ENCODE peak calls at places on chromosome 21, in seven cellular contexts. T, Y, M, P, Z, X and V are unnamed samples.

GRCh38 chr21:28252923-28253322 is 739.8 kb downstream of the LTN1 start:
- DNase-seq in X (no peak), T (no peak), Y (no peak), Z (no peak), M (no peak), P (no peak), V (no peak)

GRCh38 chr21:31667639-31668038 is 8.1 kb downstream of the SOD1 start:
- DNase-seq in Y (no peak), P (no peak), M (no peak), T (no peak), X (no peak), Z (no peak), V (no peak)

GRCh38 chr21:38170283-38170682 is 86.5 kb upstream of the KCNJ15 start:
- DNase-seq in Z (peak), T (no peak), Y (peak), M (no peak), X (peak), P (no peak), V (no peak)

GRCh38 chr21:36297938-36298572 is 21.9 kb upstream of the MORC3 start:
- DNase-seq in Y (peak), M (peak), Z (peak), P (no peak), T (peak), X (peak), V (no peak)

GRCh38 chr21:28069446-28069845 is 923.2 kb downstream of the LTN1 start:
- DNase-seq in Z (no peak), T (no peak), X (no peak), M (no peak), P (peak), Y (no peak), V (no peak)

GRCh38 chr21:44485254-44485793 is 30.0 kb downstream of the LRRC3 start:
- DNase-seq in X (peak), M (no peak), Y (peak), Z (no peak), T (no peak), P (no peak), V (no peak)

GRCh38 chr21:26946744-26947446 is 20.0 kb downstream of the ADAMTS5 start:
- DNase-seq in P (no peak), Y (no peak), Z (no peak), T (no peak), M (no peak), X (no peak), V (no peak)

GRCh38 chr21:20996421-20997307 is 1.5 kb upstream of the NCAM2 start:
- DNase-seq in M (no peak), T (no peak), Y (no peak), P (no peak), Z (no peak), X (no peak), V (no peak)

GRCh38 chr21:33362044-33362555 is 37.3 kb downstream of the IFNAR1 start:
- DNase-seq in Y (no peak), X (no peak), T (no peak), P (no peak), M (peak), Z (peak), V (no peak)

GRCh38 chr21:34668803-34669148 is at the start of gene CLIC6:
- DNase-seq in P (no peak), T (no peak), M (no peak), X (no peak), Y (no peak), Z (no peak), V (no peak)

GRCh38 chr21:37769656-37770055 is 146.6 kb downstream of the KCNJ6 start:
- DNase-seq in M (no peak), T (no peak), X (no peak), Y (no peak), Z (no peak), P (no peak), V (no peak)

GRCh38 chr21:35565204-35565611 is 495.1 kb downstream of the SETD4 start:
- DNase-seq in T (peak), M (no peak), Z (no peak), X (peak), P (no peak), Y (peak), V (no peak)

GRCh38 chr21:34669149-34669879 is 520 bp downstream of the CLIC6 start:
- DNase-seq in Y (no peak), Z (no peak), M (no peak), X (no peak), T (no peak), P (no peak), V (no peak)

GRCh38 chr21:37631319-37632117 is 264.9 kb downstream of the DYRK1A start:
- DNase-seq in M (no peak), Y (no peak), X (no peak), P (no peak), Z (peak), T (no peak), V (no peak)

DNA sequence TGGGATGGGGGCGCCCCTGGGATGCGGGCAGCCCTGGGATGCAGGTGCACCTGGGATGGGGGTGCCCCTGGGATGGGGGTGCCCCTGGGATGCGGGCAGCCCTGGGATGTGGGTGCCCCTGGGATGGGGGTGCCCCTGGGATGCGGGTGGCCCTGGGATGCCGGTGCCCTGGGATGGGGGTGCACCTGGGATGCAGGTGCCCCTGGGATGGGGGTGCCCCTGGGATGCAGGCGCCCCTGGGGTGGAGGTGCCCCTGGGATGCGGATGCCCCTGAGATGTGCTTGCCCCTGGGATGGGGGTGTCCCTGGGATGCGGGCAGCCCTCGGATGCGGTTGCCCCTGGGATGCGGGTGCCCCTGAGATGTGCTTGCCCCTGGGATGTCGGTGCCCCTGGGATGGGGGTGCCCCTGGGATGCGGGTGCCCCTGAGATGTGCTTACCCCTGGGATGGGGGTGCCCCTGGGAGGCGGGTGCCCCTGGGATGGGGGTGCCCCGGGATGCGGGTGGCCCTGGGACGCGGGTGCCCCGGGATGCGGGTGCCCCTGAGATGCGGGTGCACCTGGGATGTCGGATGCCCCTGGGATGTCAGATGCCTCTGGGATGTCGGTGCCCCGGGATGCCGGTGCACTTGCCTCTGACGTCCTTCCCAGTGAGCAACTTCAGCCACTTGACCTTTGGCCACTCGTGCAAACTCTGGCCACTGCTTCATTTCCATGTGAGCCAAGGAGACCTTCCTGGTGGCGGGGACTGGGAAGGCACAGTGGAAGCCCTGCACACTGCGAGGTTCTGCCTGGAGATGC is 37.3 kb upstream of the SLC19A1 start:
- DNase-seq in P (no peak), T (peak), Z (no peak), Y (no peak), M (no peak), X (no peak), V (peak)
- TF ChIP-seq CTCF in P (no peak), T (no peak), Z (no peak), Y (no peak), M (no peak), X (no peak), V (no peak)

DNA sequence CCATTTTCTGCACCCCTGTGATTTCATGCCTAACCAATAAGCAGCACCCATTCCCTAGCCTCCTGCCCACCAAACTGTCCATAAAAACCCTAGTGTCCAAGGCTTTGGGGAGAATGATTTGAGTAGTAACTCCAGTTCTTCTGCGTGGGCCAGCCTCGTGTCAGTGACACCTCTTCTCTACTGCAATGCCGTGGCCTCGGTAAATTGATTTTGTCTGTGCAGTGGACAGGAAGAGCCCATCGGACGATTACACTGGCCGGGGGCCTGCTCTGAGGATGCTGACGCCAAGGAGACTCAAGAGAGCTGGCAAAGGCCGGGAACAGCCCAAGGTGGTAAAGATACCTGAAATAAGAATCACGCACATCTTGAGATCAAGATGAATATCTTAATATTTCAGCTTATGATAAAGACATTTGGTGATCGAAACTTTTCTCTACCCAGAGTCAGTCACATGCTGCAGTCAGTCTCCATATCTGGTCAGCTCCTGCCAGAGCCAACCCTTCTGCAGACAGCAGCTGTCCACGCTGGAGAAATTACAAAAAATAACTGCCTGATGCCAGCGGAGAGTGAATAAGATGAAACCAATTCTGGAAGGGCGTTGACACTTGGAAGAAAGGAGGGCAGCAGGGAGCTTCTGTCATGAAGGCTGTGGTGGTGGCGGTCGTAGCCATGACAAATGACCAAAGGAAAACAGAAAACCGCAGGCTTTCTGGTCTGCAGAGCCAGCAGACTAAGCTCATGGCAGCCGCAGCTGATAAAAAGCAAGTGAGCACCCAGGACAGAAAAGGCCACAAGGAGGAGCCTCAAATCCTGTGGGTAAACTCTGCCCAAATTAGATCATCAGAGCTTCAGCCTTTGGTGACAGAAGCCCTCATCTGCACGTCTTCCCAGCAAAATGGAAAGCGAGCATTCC is 29.1 kb downstream of the RSPH1 start:
- DNase-seq in X (no peak), T (no peak), M (no peak), Y (peak), P (no peak), Z (peak), V (no peak)
- TF ChIP-seq CTCF in X (no peak), T (no peak), M (no peak), Y (peak), P (no peak), Z (peak), V (no peak)

GRCh38 chr21:41876928-41877652 is 2.1 kb downstream of the PRDM15 start:
- DNase-seq in X (no peak), Z (no peak), Y (no peak), P (no peak), T (no peak), M (no peak), V (no peak)
- TF ChIP-seq CTCF in X (no peak), Z (no peak), Y (no peak), P (no peak), T (no peak), M (no peak), V (no peak)

GRCh38 chr21:30439975-30440374 is at the start of gene KRTAP15-1:
- DNase-seq in X (no peak), P (no peak), T (no peak), Y (no peak), M (no peak), Z (no peak), V (no peak)

GRCh38 chr21:30430170-30430655 is at the start of gene KRTAP13-4:
- DNase-seq in M (no peak), P (no peak), Y (no peak), Z (no peak), X (no peak), T (no peak), V (no peak)

GRCh38 chr21:30436986-30437385 is 3.1 kb upstream of the KRTAP15-1 start:
- DNase-seq in T (no peak), X (no peak), Y (no peak), P (no peak), M (no peak), Z (no peak), V (no peak)

GRCh38 chr21:30434033-30434631 is 4.1 kb downstream of the KRTAP13-4 start:
- DNase-seq in P (no peak), Z (peak), T (no peak), X (peak), Y (no peak), M (no peak), V (no peak)
- TF ChIP-seq CTCF in P (peak), Z (peak), T (peak), X (peak), Y (peak), M (no peak), V (no peak)